ENCODE peak calls at places on chromosomes 16 and 17, in five cellular contexts. A, Z, H, S and M are unnamed samples.

GRCh38 chr16:31868701-31869167 is 4.9 kb upstream of the ZNF267 start:
- DNase-seq in S (peak), Z (peak), A (peak), H (peak), M (peak)

GRCh38 chr17:27499451-27500265 is 43.4 kb downstream of the KSR1 start:
- DNase-seq in S (no peak), A (no peak), Z (no peak), H (no peak), M (no peak)

GRCh38 chr17:72569193-72569946 is 448.6 kb downstream of the SOX9 start:
- DNase-seq in Z (no peak), S (peak), A (no peak), H (no peak), M (no peak)

GRCh38 chr16:1346422-1347285 is 5.0 kb downstream of the TSR3 start:
- DNase-seq in S (no peak), H (no peak), A (no peak), Z (no peak), M (no peak)

GRCh38 chr17:79609616-79610150 is 1.2 kb downstream of the RBFOX3 start:
- DNase-seq in H (no peak), A (no peak), Z (no peak), S (no peak), M (no peak)

GRCh38 chr16:19359556-19359955 is 58.1 kb upstream of the TMC5 start:
- DNase-seq in Z (no peak), S (no peak), H (no peak), A (no peak), M (no peak)

GRCh38 chr17:48550313-48551205 is 5.7 kb upstream of the HOXB2 start:
- DNase-seq in H (peak), S (no peak), Z (no peak), A (no peak), M (no peak)

GRCh38 chr17:62725791-62726249 is 82.3 kb downstream of the MARCHF10 start:
- DNase-seq in S (no peak), Z (no peak), H (no peak), A (no peak), M (peak)

GRCh38 chr16:63467513-63467912 is 1431.3 kb upstream of the CDH8 start:
- DNase-seq in S (no peak), H (no peak), Z (no peak), A (no peak), M (no peak)

GRCh38 chr16:24609740-24610420 is 70.5 kb downstream of the RBBP6 start:
- DNase-seq in A (peak), H (peak), S (peak), Z (peak), M (peak)

GRCh38 chr17:57749701-57750100 is 4.6 kb upstream of the CCDC182 start:
- DNase-seq in Z (no peak), A (no peak), S (no peak), H (no peak), M (no peak)

GRCh38 chr16:88478115-88478514 is 25.0 kb downstream of the ZFPM1 start:
- DNase-seq in Z (no peak), S (no peak), H (no peak), A (no peak), M (no peak)

GRCh38 chr16:3065069-3065741 is at the start of gene IL32:
- DNase-seq in A (peak), H (peak), S (peak), Z (no peak), M (peak)

GRCh38 chr17:46264456-46265198 is 30.3 kb upstream of the LRRC37A start:
- DNase-seq in H (no peak), S (no peak), Z (peak), A (no peak), M (peak)

GRCh38 chr16:53282975-53283946 is 151.0 kb upstream of the RBL2 start:
- DNase-seq in Z (peak), A (no peak), H (no peak), S (no peak), M (peak)

GRCh38 chr16:28893291-28893690 is 15.0 kb downstream of the ATP2A1 start:
- DNase-seq in H (no peak), Z (no peak), A (no peak), S (no peak), M (no peak)

GRCh38 chr16:50088302-50088701 is 22.5 kb downstream of the HEATR3 start:
- DNase-seq in A (no peak), S (no peak), H (no peak), Z (no peak), M (no peak)

GRCh38 chr17:48995871-48996695 is 1.1 kb upstream of the IGF2BP1 start:
- DNase-seq in A (no peak), Z (peak), H (no peak), S (no peak), M (peak)

GRCh38 chr16:30794634-30795033 is 7.6 kb upstream of the ZNF629 start:
- DNase-seq in A (no peak), S (no peak), H (no peak), Z (no peak), M (no peak)

GRCh38 chr17:47730681-47731080 is 2.4 kb upstream of the TBX21 start:
- DNase-seq in H (no peak), Z (no peak), A (no peak), S (no peak), M (no peak)

GRCh38 chr17:36221187-36221586 is 10.3 kb downstream of the CCL4L2 start:
- DNase-seq in Z (no peak), H (no peak), S (no peak), A (no peak), M (no peak)

DNA sequence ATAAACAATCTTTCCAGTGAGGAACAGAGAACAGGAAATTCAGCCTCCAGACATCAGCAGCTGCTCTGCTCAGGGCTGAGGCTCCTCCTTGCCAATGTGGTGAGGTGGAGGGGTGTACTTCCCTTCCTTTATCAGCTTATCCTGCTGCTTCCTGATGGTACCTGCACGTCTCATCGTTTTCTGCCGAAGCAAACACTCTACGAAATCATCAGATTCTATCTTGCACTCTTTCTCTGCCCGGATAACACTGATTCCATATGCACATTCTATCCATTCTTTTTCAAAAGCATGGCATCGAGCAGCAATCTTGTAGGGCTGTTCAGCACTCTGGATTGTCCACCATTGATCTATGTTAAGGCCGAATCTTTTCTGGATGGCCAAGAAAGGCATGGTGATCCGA is 15.4 kb upstream of the SEZ6 start:
- DNase-seq in S (no peak), Z (no peak), A (no peak), H (no peak), M (no peak)
- H3K4me3 ChIP-seq in S (no peak), Z (no peak), A (no peak), H (no peak), M (no peak)

GRCh38 chr17:77635176-77635575 is 323.3 kb upstream of the TNRC6C start:
- DNase-seq in H (no peak), A (no peak), S (no peak), Z (no peak), M (no peak)

GRCh38 chr17:77636835-77637806 is 321.4 kb upstream of the TNRC6C start:
- DNase-seq in H (no peak), S (no peak), A (no peak), Z (peak), M (no peak)

GRCh38 chr17:77637807-77638182 is 320.7 kb upstream of the TNRC6C start:
- DNase-seq in Z (no peak), S (no peak), A (no peak), H (no peak), M (no peak)

GRCh38 chr17:77632619-77633018 is 325.9 kb upstream of the TNRC6C start:
- DNase-seq in S (no peak), A (no peak), H (no peak), Z (no peak), M (no peak)

DNA sequence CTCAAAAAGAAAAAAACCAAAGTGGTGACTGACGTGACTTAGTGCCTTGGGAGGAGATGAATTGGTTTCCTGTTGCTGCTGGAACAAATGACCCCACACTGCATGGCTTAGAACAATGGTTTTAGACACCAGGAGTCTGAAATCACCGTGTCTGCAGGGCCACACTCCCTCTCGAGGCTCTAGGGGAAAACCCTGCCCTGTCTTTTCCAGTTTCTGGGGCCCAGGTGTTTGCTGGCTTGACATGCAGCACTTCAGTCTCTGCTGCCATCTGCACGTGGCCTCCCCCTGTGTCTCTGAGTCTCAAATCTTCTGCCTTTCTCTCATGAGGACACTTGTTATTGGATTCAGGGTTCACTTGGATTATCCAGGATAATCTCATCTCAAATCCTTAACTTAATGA is 323.8 kb upstream of the TNRC6C start:
- DNase-seq in A (no peak), H (no peak), S (peak), Z (no peak), M (no peak)
- TF ChIP-seq CTCF in A (no peak), H (no peak), S (no peak), Z (no peak), M (no peak)

GRCh38 chr16:48611329-48612137 is 1.6 kb upstream of the N4BP1 start:
- DNase-seq in A (peak), S (peak), Z (no peak), H (no peak), M (no peak)
- H3K4me3 ChIP-seq in A (no peak), S (no peak), Z (no peak), H (no peak), M (no peak)

GRCh38 chr17:69358688-69359596 is 32.0 kb upstream of the ABCA5 start:
- DNase-seq in H (no peak), S (no peak), Z (peak), A (no peak), M (no peak)
- TF ChIP-seq CTCF in H (no peak), S (no peak), Z (no peak), A (no peak), M (no peak)

GRCh38 chr17:29591737-29592624 is 951 bp upstream of the ANKRD13B start:
- DNase-seq in A (peak), S (peak), H (peak), Z (peak), M (peak)
- H3K4me3 ChIP-seq in A (no peak), S (peak), H (peak), Z (peak), M (peak)

DNA sequence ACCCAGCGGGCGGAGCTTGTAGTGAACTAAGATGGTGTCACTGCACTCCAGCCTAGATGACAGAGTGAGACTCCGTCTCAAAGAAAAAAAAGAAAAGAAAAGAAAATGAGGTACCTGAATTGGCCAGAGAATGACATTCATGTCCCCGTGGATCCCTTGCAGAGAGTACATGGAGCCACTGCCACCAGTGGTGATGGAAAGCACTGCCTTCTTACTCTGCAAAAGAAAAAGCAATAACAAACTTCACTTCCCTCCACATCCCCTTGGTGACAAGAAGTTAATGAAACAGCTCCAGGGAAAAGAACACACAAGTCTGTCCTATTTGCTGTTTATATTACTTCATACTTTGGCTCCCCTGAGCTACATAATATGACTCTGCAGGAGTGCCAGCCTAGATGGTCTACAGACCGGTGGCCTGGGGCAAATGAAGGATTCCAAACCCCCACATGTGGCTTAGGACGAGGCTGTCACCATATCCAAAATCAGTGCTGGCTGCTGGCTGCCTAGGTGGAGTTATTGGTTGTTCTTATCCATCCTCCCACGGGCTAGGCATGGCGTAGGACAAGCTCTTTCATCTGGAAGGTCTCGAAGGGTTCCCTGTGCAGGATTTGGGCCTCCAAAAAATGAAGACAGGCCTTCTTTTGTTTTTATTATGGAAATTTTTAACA is 13.3 kb downstream of the NQO1 start:
- DNase-seq in A (no peak), S (no peak), H (no peak), Z (no peak), M (no peak)
- TF ChIP-seq CTCF in A (no peak), S (no peak), H (no peak), Z (no peak), M (no peak)

DNA sequence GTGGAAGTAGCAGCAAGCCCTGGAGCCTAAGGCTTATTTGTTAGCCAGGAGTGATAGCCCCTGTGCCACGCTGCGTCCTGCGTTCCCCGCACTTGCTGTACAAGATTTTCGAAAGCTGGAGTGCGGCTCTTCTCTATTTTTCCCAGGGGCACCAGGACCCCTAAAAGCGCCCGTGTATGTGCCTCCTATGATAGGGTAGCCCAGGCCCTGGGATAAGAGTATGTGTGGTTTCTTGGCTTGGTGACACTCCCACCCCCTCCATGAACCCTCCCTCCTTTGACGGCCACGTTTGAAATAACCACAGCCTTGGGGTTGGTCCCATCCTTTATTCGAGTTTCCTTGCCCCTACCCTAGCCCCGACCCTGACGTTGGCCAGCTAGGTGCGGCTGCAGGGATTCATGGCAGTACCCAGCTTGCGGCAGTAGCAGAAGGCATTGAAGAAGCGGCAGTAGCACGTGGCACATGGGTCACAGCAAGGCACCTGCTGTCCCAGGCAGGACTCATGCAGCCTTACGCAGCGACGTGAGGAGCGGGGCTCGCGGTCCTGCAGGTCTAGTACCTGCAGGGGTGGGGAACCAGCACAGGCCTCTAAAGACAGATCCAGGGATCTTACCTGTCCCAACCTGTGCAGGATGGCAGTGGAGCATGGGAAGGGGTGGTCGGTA is 955 bp downstream of the AGRP start:
- DNase-seq in A (no peak), S (peak), Z (no peak), H (no peak), M (no peak)
- H3K4me3 ChIP-seq in A (no peak), S (no peak), Z (no peak), H (peak), M (peak)

DNA sequence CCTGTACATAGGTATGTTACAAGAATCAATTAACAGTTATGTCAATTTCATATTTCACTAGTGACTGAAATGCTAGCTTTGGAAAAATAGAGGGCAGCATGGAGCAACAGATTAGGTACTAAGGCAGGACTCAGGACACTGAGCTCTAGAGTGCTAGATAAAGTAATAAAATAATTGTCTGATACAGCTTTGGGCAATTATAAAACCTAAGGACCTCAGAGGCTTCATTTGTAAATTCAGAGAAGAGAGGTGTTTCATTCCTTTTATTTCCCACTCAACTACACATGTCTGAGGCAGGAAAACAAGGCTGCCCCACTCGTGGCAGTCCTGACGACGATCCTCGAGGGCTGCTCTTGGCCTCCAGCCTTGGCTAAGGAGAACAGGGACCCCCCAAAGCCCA is 81.5 kb downstream of the CA4 start:
- DNase-seq in Z (peak), S (no peak), H (no peak), A (no peak), M (peak)
- TF ChIP-seq CTCF in Z (peak), S (peak), H (no peak), A (no peak), M (peak)

GRCh38 chr17:44688200-44688599 is 1.4 kb downstream of the CCDC43 start:
- DNase-seq in S (no peak), H (no peak), Z (no peak), A (no peak), M (no peak)
- H3K4me3 ChIP-seq in S (no peak), H (no peak), Z (no peak), A (no peak), M (peak)

GRCh38 chr17:39787038-39787437 is 49.3 kb downstream of the GRB7 start:
- DNase-seq in H (no peak), A (no peak), Z (no peak), S (no peak), M (no peak)

GRCh38 chr17:39792523-39793221 is 54.9 kb downstream of the GRB7 start:
- DNase-seq in Z (no peak), H (no peak), S (no peak), A (no peak), M (no peak)

GRCh38 chr17:39782980-39783379 is 45.2 kb downstream of the GRB7 start:
- DNase-seq in A (no peak), H (no peak), Z (no peak), S (no peak), M (no peak)

GRCh38 chr17:39791296-39791992 is 53.7 kb downstream of the GRB7 start:
- DNase-seq in H (no peak), S (no peak), A (no peak), Z (no peak), M (no peak)

GRCh38 chr17:39787743-39788484 is 50.2 kb downstream of the GRB7 start:
- DNase-seq in H (no peak), A (no peak), S (no peak), Z (no peak), M (no peak)
- TF ChIP-seq CTCF in H (no peak), A (no peak), S (no peak), Z (no peak), M (no peak)